ENCODE peak calls at places on chromosomes 2 and 18, in ten cellular contexts. B is GM12865; W is activated naive CD8-positive, alpha-beta T cell treated with anti-CD3 and anti-CD28 coated beads, Interleukin-2, amount 50 U/mL, for 24 hours; D is GM04503; M is heart left ventricle; X is A549; C is activated CD4-positive, alpha-beta T cell treated with anti-CD3 and anti-CD28 coated beads, Interleukin-2, amount 10 ng/mL, durations not matched to agents 7 days and 5 days; E is RPMI7951; Y is astrocyte of the spinal cord; O is lung microvascular endothelial cell. H is an unnamed sample.

GRCh38 chr2:155350783-155351580 is 652.5 kb downstream of the KCNJ3 start:
- DNase-seq in B (no peak), W (no peak), D (no peak), M (no peak), X (no peak), C (no peak), E (no peak), Y (no peak), O (no peak), H (no peak)

GRCh38 chr2:184683923-184684322 is 85.6 kb downstream of the ZNF804A start:
- DNase-seq in B (no peak), W (no peak), D (no peak), M (no peak), X (no peak), C (no peak), E (no peak), Y (no peak), O (no peak), H (no peak)

GRCh38 chr18:59904051-59904601 is 4.3 kb downstream of the PMAIP1 start:
- DNase-seq in B (peak), W (no peak), D (no peak), M (no peak), X (no peak), C (no peak), E (no peak), Y (no peak), O (no peak), H (no peak)

GRCh38 chr2:120111193-120111592 is 98.3 kb downstream of the EPB41L5 start:
- DNase-seq in B (no peak), W (no peak), D (no peak), M (no peak), X (no peak), C (no peak), E (no peak), Y (no peak), O (no peak), H (no peak)

GRCh38 chr2:70851704-70852103 is 16.1 kb upstream of the CD207 start:
- DNase-seq in B (peak), W (peak), D (no peak), M (no peak), X (no peak), C (peak), E (no peak), Y (no peak), O (peak), H (no peak)

GRCh38 chr2:236871500-236872001 is 214.1 kb upstream of the COPS8 start:
- DNase-seq in B (no peak), W (no peak), D (peak), M (no peak), X (peak), C (no peak), E (peak), Y (peak), O (peak), H (no peak)

GRCh38 chr2:214830794-214831346 is 21.4 kb upstream of the BARD1 start:
- DNase-seq in B (no peak), W (no peak), D (no peak), M (no peak), X (no peak), C (peak), E (no peak), Y (peak), O (peak), H (no peak)

GRCh38 chr2:83565231-83566025 is 893.7 kb downstream of the SUCLG1 start:
- DNase-seq in B (no peak), W (no peak), D (no peak), M (no peak), X (no peak), C (no peak), E (no peak), Y (no peak), O (no peak), H (no peak)

H was measured in iPS DF 6.9.